ENCODE peak calls at places on chromosomes 16 and 17, in five cellular contexts. One of them, this sample, is unnamed.
A peak's percentile ranks its signal among the peaks of the same experiment; 100 is the strongest.

GRCh38 chr17:6361733-6362132 is 73.2 kb downstream of the AIPL1 start:
- DNase-seq in heart left ventricle: no peak
- DNase-seq in A172: peak; percentile 22
- DNase-seq in sciatic nerve: no peak
- DNase-seq in stimulated activated CD8-positive, alpha-beta memory T cell treated with anti-CD3 and anti-CD28 coated beads, Interleukin-15, amount 100 ng/mL, for 48 hours: no peak
- DNase-seq in this sample: no peak

GRCh38 chr16:85157813-85158701 is 45.8 kb upstream of the CIBAR2 start:
- DNase-seq in heart left ventricle: no peak
- DNase-seq in A172: no peak
- DNase-seq in stimulated activated CD8-positive, alpha-beta memory T cell treated with anti-CD3 and anti-CD28 coated beads, Interleukin-15, amount 100 ng/mL, for 48 hours: no peak
- DNase-seq in sciatic nerve: no peak
- DNase-seq in this sample: no peak

GRCh38 chr16:29124828-29125227 is 140.0 kb downstream of the LAT start:
- DNase-seq in heart left ventricle: no peak
- DNase-seq in sciatic nerve: no peak
- DNase-seq in stimulated activated CD8-positive, alpha-beta memory T cell treated with anti-CD3 and anti-CD28 coated beads, Interleukin-15, amount 100 ng/mL, for 48 hours: no peak
- DNase-seq in A172: no peak
- DNase-seq in this sample: no peak

GRCh38 chr16:1502092-1503004 is 9.2 kb downstream of the TELO2 start:
- DNase-seq in sciatic nerve: no peak
- DNase-seq in heart left ventricle: no peak
- DNase-seq in stimulated activated CD8-positive, alpha-beta memory T cell treated with anti-CD3 and anti-CD28 coated beads, Interleukin-15, amount 100 ng/mL, for 48 hours: no peak
- DNase-seq in A172: no peak
- DNase-seq in this sample: no peak

GRCh38 chr17:76296186-76296585 is 11.9 kb downstream of the QRICH2 start:
- DNase-seq in stimulated activated CD8-positive, alpha-beta memory T cell treated with anti-CD3 and anti-CD28 coated beads, Interleukin-15, amount 100 ng/mL, for 48 hours: no peak
- DNase-seq in sciatic nerve: no peak
- DNase-seq in A172: no peak
- DNase-seq in heart left ventricle: no peak
- DNase-seq in this sample: no peak

GRCh38 chr17:15655162-15655561 is 28.9 kb downstream of the TRIM16 start:
- DNase-seq in heart left ventricle: no peak
- DNase-seq in sciatic nerve: no peak
- DNase-seq in stimulated activated CD8-positive, alpha-beta memory T cell treated with anti-CD3 and anti-CD28 coated beads, Interleukin-15, amount 100 ng/mL, for 48 hours: no peak
- DNase-seq in A172: no peak
- DNase-seq in this sample: no peak

GRCh38 chr16:6797223-6797622 is 535.4 kb upstream of the RBFOX1 start:
- DNase-seq in heart left ventricle: no peak
- DNase-seq in stimulated activated CD8-positive, alpha-beta memory T cell treated with anti-CD3 and anti-CD28 coated beads, Interleukin-15, amount 100 ng/mL, for 48 hours: no peak
- DNase-seq in A172: no peak
- DNase-seq in sciatic nerve: no peak
- DNase-seq in this sample: no peak

GRCh38 chr16:66959645-66960177 is 1.4 kb upstream of the CES3 start:
- DNase-seq in heart left ventricle: peak; percentile 47
- DNase-seq in sciatic nerve: no peak
- DNase-seq in stimulated activated CD8-positive, alpha-beta memory T cell treated with anti-CD3 and anti-CD28 coated beads, Interleukin-15, amount 100 ng/mL, for 48 hours: no peak
- DNase-seq in A172: no peak
- DNase-seq in this sample: no peak

GRCh38 chr16:21101631-21102420 is 48.8 kb downstream of the DNAH3 start:
- DNase-seq in heart left ventricle: no peak
- DNase-seq in stimulated activated CD8-positive, alpha-beta memory T cell treated with anti-CD3 and anti-CD28 coated beads, Interleukin-15, amount 100 ng/mL, for 48 hours: no peak
- DNase-seq in A172: peak; percentile 24
- DNase-seq in sciatic nerve: no peak
- DNase-seq in this sample: no peak

GRCh38 chr17:44093231-44093900 is 22.8 kb downstream of the G6PC3 start:
- DNase-seq in A172: no peak
- DNase-seq in sciatic nerve: no peak
- DNase-seq in heart left ventricle: no peak
- DNase-seq in stimulated activated CD8-positive, alpha-beta memory T cell treated with anti-CD3 and anti-CD28 coated beads, Interleukin-15, amount 100 ng/mL, for 48 hours: no peak
- DNase-seq in this sample: no peak

GRCh38 chr16:83891742-83892141 is 7.2 kb upstream of the MLYCD start:
- DNase-seq in sciatic nerve: no peak
- DNase-seq in A172: no peak
- DNase-seq in heart left ventricle: no peak
- DNase-seq in stimulated activated CD8-positive, alpha-beta memory T cell treated with anti-CD3 and anti-CD28 coated beads, Interleukin-15, amount 100 ng/mL, for 48 hours: no peak
- DNase-seq in this sample: no peak

GRCh38 chr16:57732011-57732410 is 3.6 kb upstream of the KATNB1 start:
- DNase-seq in A172: no peak
- DNase-seq in sciatic nerve: no peak
- DNase-seq in stimulated activated CD8-positive, alpha-beta memory T cell treated with anti-CD3 and anti-CD28 coated beads, Interleukin-15, amount 100 ng/mL, for 48 hours: no peak
- DNase-seq in heart left ventricle: peak; percentile 7
- DNase-seq in this sample: no peak

GRCh38 chr17:37481001-37481665 is 8.6 kb upstream of the DUSP14 start:
- DNase-seq in sciatic nerve: no peak
- DNase-seq in A172: no peak
- DNase-seq in stimulated activated CD8-positive, alpha-beta memory T cell treated with anti-CD3 and anti-CD28 coated beads, Interleukin-15, amount 100 ng/mL, for 48 hours: no peak
- DNase-seq in heart left ventricle: no peak
- DNase-seq in this sample: no peak

GRCh38 chr17:41914358-41914766 is 4.4 kb downstream of the ACLY start:
- DNase-seq in stimulated activated CD8-positive, alpha-beta memory T cell treated with anti-CD3 and anti-CD28 coated beads, Interleukin-15, amount 100 ng/mL, for 48 hours: no peak
- DNase-seq in sciatic nerve: no peak
- DNase-seq in heart left ventricle: no peak
- DNase-seq in A172: no peak
- DNase-seq in this sample: no peak

GRCh38 chr16:10744370-10745030 is 858 bp downstream of the NUBP1 start:
- DNase-seq in stimulated activated CD8-positive, alpha-beta memory T cell treated with anti-CD3 and anti-CD28 coated beads, Interleukin-15, amount 100 ng/mL, for 48 hours: no peak
- DNase-seq in heart left ventricle: no peak
- DNase-seq in A172: no peak
- DNase-seq in sciatic nerve: peak; percentile 57
- DNase-seq in this sample: no peak

GRCh38 chr17:17837380-17837821 is 615 bp upstream of the SREBF1 start:
- DNase-seq in sciatic nerve: no peak
- DNase-seq in heart left ventricle: peak; percentile 74
- DNase-seq in stimulated activated CD8-positive, alpha-beta memory T cell treated with anti-CD3 and anti-CD28 coated beads, Interleukin-15, amount 100 ng/mL, for 48 hours: no peak
- DNase-seq in A172: peak; percentile 68
- DNase-seq in this sample: no peak

GRCh38 chr16:85975421-85976100 is 76.6 kb downstream of the IRF8 start:
- DNase-seq in stimulated activated CD8-positive, alpha-beta memory T cell treated with anti-CD3 and anti-CD28 coated beads, Interleukin-15, amount 100 ng/mL, for 48 hours: no peak
- DNase-seq in A172: no peak
- DNase-seq in heart left ventricle: no peak
- DNase-seq in sciatic nerve: no peak
- DNase-seq in this sample: no peak

GRCh38 chr16:52086901-52087300 is 460.0 kb downstream of the TOX3 start:
- DNase-seq in stimulated activated CD8-positive, alpha-beta memory T cell treated with anti-CD3 and anti-CD28 coated beads, Interleukin-15, amount 100 ng/mL, for 48 hours: no peak
- DNase-seq in heart left ventricle: no peak
- DNase-seq in sciatic nerve: no peak
- DNase-seq in A172: no peak
- DNase-seq in this sample: no peak

GRCh38 chr16:67406628-67407027 is 9.6 kb downstream of the ZDHHC1 start:
- DNase-seq in sciatic nerve: no peak
- DNase-seq in stimulated activated CD8-positive, alpha-beta memory T cell treated with anti-CD3 and anti-CD28 coated beads, Interleukin-15, amount 100 ng/mL, for 48 hours: no peak
- DNase-seq in heart left ventricle: peak; percentile 45
- DNase-seq in A172: peak; percentile 74
- DNase-seq in this sample: no peak

GRCh38 chr17:28159004-28159403 is 116.5 kb downstream of the NLK start:
- DNase-seq in stimulated activated CD8-positive, alpha-beta memory T cell treated with anti-CD3 and anti-CD28 coated beads, Interleukin-15, amount 100 ng/mL, for 48 hours: no peak
- DNase-seq in A172: no peak
- DNase-seq in heart left ventricle: no peak
- DNase-seq in sciatic nerve: no peak
- DNase-seq in this sample: no peak

GRCh38 chr16:89841275-89841674 is 13.0 kb downstream of the SPIRE2 start:
- DNase-seq in heart left ventricle: no peak
- DNase-seq in sciatic nerve: no peak
- DNase-seq in stimulated activated CD8-positive, alpha-beta memory T cell treated with anti-CD3 and anti-CD28 coated beads, Interleukin-15, amount 100 ng/mL, for 48 hours: peak; percentile 61
- DNase-seq in A172: no peak
- DNase-seq in this sample: peak; percentile 23

GRCh38 chr16:3971261-3971660 is 90.7 kb upstream of the CREBBP start:
- DNase-seq in stimulated activated CD8-positive, alpha-beta memory T cell treated with anti-CD3 and anti-CD28 coated beads, Interleukin-15, amount 100 ng/mL, for 48 hours: no peak
- DNase-seq in A172: peak; percentile 95
- DNase-seq in heart left ventricle: no peak
- DNase-seq in sciatic nerve: no peak
- DNase-seq in this sample: no peak

GRCh38 chr17:21275047-21275578 is 9.4 kb upstream of the MAP2K3 start:
- DNase-seq in sciatic nerve: no peak
- DNase-seq in heart left ventricle: no peak
- DNase-seq in A172: no peak
- DNase-seq in stimulated activated CD8-positive, alpha-beta memory T cell treated with anti-CD3 and anti-CD28 coated beads, Interleukin-15, amount 100 ng/mL, for 48 hours: no peak
- DNase-seq in this sample: no peak

GRCh38 chr16:10031473-10031872 is 150.8 kb downstream of the GRIN2A start:
- DNase-seq in A172: no peak
- DNase-seq in heart left ventricle: no peak
- DNase-seq in stimulated activated CD8-positive, alpha-beta memory T cell treated with anti-CD3 and anti-CD28 coated beads, Interleukin-15, amount 100 ng/mL, for 48 hours: no peak
- DNase-seq in sciatic nerve: no peak
- DNase-seq in this sample: no peak

GRCh38 chr16:14409563-14409962 is 220.5 kb downstream of the PARN start:
- DNase-seq in A172: peak; percentile 97
- DNase-seq in stimulated activated CD8-positive, alpha-beta memory T cell treated with anti-CD3 and anti-CD28 coated beads, Interleukin-15, amount 100 ng/mL, for 48 hours: no peak
- DNase-seq in sciatic nerve: no peak
- DNase-seq in heart left ventricle: no peak
- DNase-seq in this sample: no peak

GRCh38 chr17:15334266-15334665 is 7.1 kb downstream of the TEKT3 start:
- DNase-seq in stimulated activated CD8-positive, alpha-beta memory T cell treated with anti-CD3 and anti-CD28 coated beads, Interleukin-15, amount 100 ng/mL, for 48 hours: no peak
- DNase-seq in heart left ventricle: no peak
- DNase-seq in sciatic nerve: no peak
- DNase-seq in A172: peak; percentile 30
- DNase-seq in this sample: no peak

GRCh38 chr17:50177476-50177875 is 11.7 kb downstream of the SGCA start:
- DNase-seq in A172: no peak
- DNase-seq in heart left ventricle: no peak
- DNase-seq in sciatic nerve: no peak
- DNase-seq in stimulated activated CD8-positive, alpha-beta memory T cell treated with anti-CD3 and anti-CD28 coated beads, Interleukin-15, amount 100 ng/mL, for 48 hours: no peak
- DNase-seq in this sample: no peak

GRCh38 chr16:558298-559020 is 1.7 kb upstream of the PRR35 start:
- DNase-seq in heart left ventricle: no peak
- DNase-seq in A172: no peak
- DNase-seq in sciatic nerve: no peak
- DNase-seq in stimulated activated CD8-positive, alpha-beta memory T cell treated with anti-CD3 and anti-CD28 coated beads, Interleukin-15, amount 100 ng/mL, for 48 hours: no peak
- DNase-seq in this sample: no peak

GRCh38 chr17:58568050-58568830 is 53.8 kb upstream of the MTMR4 start:
- DNase-seq in A172: no peak
- DNase-seq in sciatic nerve: no peak
- DNase-seq in heart left ventricle: no peak
- DNase-seq in stimulated activated CD8-positive, alpha-beta memory T cell treated with anti-CD3 and anti-CD28 coated beads, Interleukin-15, amount 100 ng/mL, for 48 hours: no peak
- DNase-seq in this sample: no peak

GRCh38 chr17:11538366-11538765 is 59.9 kb upstream of the DNAH9 start:
- DNase-seq in sciatic nerve: no peak
- DNase-seq in heart left ventricle: no peak
- DNase-seq in A172: no peak
- DNase-seq in stimulated activated CD8-positive, alpha-beta memory T cell treated with anti-CD3 and anti-CD28 coated beads, Interleukin-15, amount 100 ng/mL, for 48 hours: no peak
- DNase-seq in this sample: no peak

GRCh38 chr17:55086635-55087058 is 118.1 kb downstream of the STXBP4 start:
- DNase-seq in A172: peak; percentile 77
- DNase-seq in heart left ventricle: no peak
- DNase-seq in stimulated activated CD8-positive, alpha-beta memory T cell treated with anti-CD3 and anti-CD28 coated beads, Interleukin-15, amount 100 ng/mL, for 48 hours: no peak
- DNase-seq in sciatic nerve: no peak
- DNase-seq in this sample: no peak

GRCh38 chr17:45073414-45074070 is 12.4 kb downstream of the NMT1 start:
- DNase-seq in heart left ventricle: no peak
- DNase-seq in stimulated activated CD8-positive, alpha-beta memory T cell treated with anti-CD3 and anti-CD28 coated beads, Interleukin-15, amount 100 ng/mL, for 48 hours: no peak
- DNase-seq in sciatic nerve: no peak
- DNase-seq in A172: no peak
- DNase-seq in this sample: no peak

GRCh38 chr17:11485336-11485735 is 112.9 kb upstream of the DNAH9 start:
- DNase-seq in stimulated activated CD8-positive, alpha-beta memory T cell treated with anti-CD3 and anti-CD28 coated beads, Interleukin-15, amount 100 ng/mL, for 48 hours: no peak
- DNase-seq in A172: no peak
- DNase-seq in heart left ventricle: no peak
- DNase-seq in sciatic nerve: no peak
- DNase-seq in this sample: no peak

GRCh38 chr16:77289331-77289809 is 90.2 kb downstream of the SYCE1L start:
- DNase-seq in A172: peak; percentile 91
- DNase-seq in heart left ventricle: no peak
- DNase-seq in stimulated activated CD8-positive, alpha-beta memory T cell treated with anti-CD3 and anti-CD28 coated beads, Interleukin-15, amount 100 ng/mL, for 48 hours: no peak
- DNase-seq in sciatic nerve: no peak
- DNase-seq in this sample: no peak

GRCh38 chr17:3475812-3476686 is at the start of gene ASPA:
- DNase-seq in sciatic nerve: no peak
- DNase-seq in A172: no peak
- DNase-seq in stimulated activated CD8-positive, alpha-beta memory T cell treated with anti-CD3 and anti-CD28 coated beads, Interleukin-15, amount 100 ng/mL, for 48 hours: no peak
- DNase-seq in heart left ventricle: no peak
- DNase-seq in this sample: no peak

GRCh38 chr16:17173134-17173729 is 297.5 kb downstream of the XYLT1 start:
- DNase-seq in A172: no peak
- DNase-seq in stimulated activated CD8-positive, alpha-beta memory T cell treated with anti-CD3 and anti-CD28 coated beads, Interleukin-15, amount 100 ng/mL, for 48 hours: no peak
- DNase-seq in sciatic nerve: peak; percentile 68
- DNase-seq in heart left ventricle: peak; percentile 57
- DNase-seq in this sample: peak; percentile 5